ENCODE peak calls at places on chromosomes 12 and 14, in eight cellular contexts. S is NCI-H187; U is bronchial epithelial cell; M is A172; R is stimulated activated CD8-positive, alpha-beta memory T cell treated with anti-CD3 and anti-CD28 coated beads, Interleukin-4, amount 100 ng/mL, for 48 hours; A is NCI-H345; T is hippocampal formation; Z is activated naive CD4-positive, alpha-beta T cell. C is an unnamed sample.

GRCh38 chr12:132718644-132719043 is 8.0 kb downstream of the PGAM5 start:
- DNase-seq in S (no peak), U (no peak), M (no peak), R (no peak), A (no peak), T (no peak), Z (no peak), C (no peak)

GRCh38 chr14:52267501-52268190 is at the start of gene PTGDR:
- DNase-seq in S (no peak), U (no peak), M (no peak), R (peak), A (no peak), T (no peak), Z (no peak), C (no peak)

GRCh38 chr12:109760930-109761630 is 47.5 kb downstream of the FAM222A start:
- DNase-seq in S (no peak), U (no peak), M (no peak), R (no peak), A (no peak), T (no peak), Z (no peak), C (no peak)

GRCh38 chr12:111444706-111445310 is 39.1 kb downstream of the SH2B3 start:
- DNase-seq in S (no peak), U (no peak), M (no peak), R (peak), A (peak), T (peak), Z (peak), C (peak)

GRCh38 chr14:104724981-104725771 is 1.1 kb downstream of the ADSS1 start:
- DNase-seq in S (no peak), U (no peak), M (no peak), R (no peak), A (no peak), T (no peak), Z (no peak), C (no peak)

GRCh38 chr14:73472182-73473114 is 14.1 kb upstream of the NUMB start:
- DNase-seq in S (peak), U (peak), M (peak), R (no peak), A (peak), T (peak), Z (no peak), C (peak)

GRCh38 chr14:26163761-26164160 is 434.1 kb downstream of the NOVA1 start:
- DNase-seq in S (no peak), U (peak), M (no peak), R (no peak), A (peak), T (peak), Z (no peak), C (peak)

GRCh38 chr14:104305511-104306449 is 167.4 kb downstream of the KIF26A start:
- DNase-seq in S (no peak), U (no peak), M (no peak), R (no peak), A (no peak), T (no peak), Z (no peak), C (no peak)

GRCh38 chr14:103630364-103631108 is 1.5 kb downstream of the KLC1 start:
- DNase-seq in S (no peak), U (peak), M (no peak), R (no peak), A (no peak), T (no peak), Z (no peak), C (no peak)

GRCh38 chr12:96500686-96501085 is 11.3 kb downstream of the CFAP54 start:
- DNase-seq in S (no peak), U (no peak), M (peak), R (no peak), A (no peak), T (no peak), Z (no peak), C (no peak)

GRCh38 chr12:96197503-96198272 is 3.5 kb downstream of the ELK3 start:
- DNase-seq in S (no peak), U (peak), M (peak), R (no peak), A (no peak), T (no peak), Z (no peak), C (no peak)

GRCh38 chr12:52205584-52206308 is 13.9 kb upstream of the KRT80 start:
- DNase-seq in S (no peak), U (no peak), M (no peak), R (no peak), A (no peak), T (no peak), Z (no peak), C (no peak)

GRCh38 chr12:14840616-14841015 is 2.7 kb downstream of the ART4 start:
- DNase-seq in S (no peak), U (no peak), M (no peak), R (no peak), A (no peak), T (no peak), Z (no peak), C (peak)

GRCh38 chr12:63206494-63206893 is 55.5 kb upstream of the AVPR1A start:
- DNase-seq in S (no peak), U (no peak), M (no peak), R (no peak), A (no peak), T (no peak), Z (no peak), C (peak)

GRCh38 chr14:105842105-105842504 is 315.7 kb downstream of the TMEM121 start:
- DNase-seq in S (no peak), U (no peak), M (no peak), R (no peak), A (no peak), T (no peak), Z (no peak), C (no peak)

GRCh38 chr12:105820407-105821140 is 318.2 kb downstream of the NUAK1 start:
- DNase-seq in S (no peak), U (peak), M (no peak), R (no peak), A (no peak), T (no peak), Z (no peak), C (no peak)

GRCh38 chr12:57012600-57013465 is 3.5 kb downstream of the TAC3 start:
- DNase-seq in S (no peak), U (no peak), M (no peak), R (no peak), A (no peak), T (no peak), Z (no peak), C (no peak)

GRCh38 chr14:69886843-69887242 is 7.6 kb downstream of the SMOC1 start:
- DNase-seq in S (no peak), U (peak), M (no peak), R (no peak), A (no peak), T (no peak), Z (no peak), C (no peak)

GRCh38 chr12:95072900-95073697 is at the start of gene NR2C1:
- DNase-seq in S (peak), U (peak), M (peak), R (peak), A (peak), T (peak), Z (peak), C (peak)

GRCh38 chr14:79708991-79709390 is 502.3 kb downstream of the DIO2 start:
- DNase-seq in S (no peak), U (peak), M (peak), R (no peak), A (no peak), T (no peak), Z (no peak), C (peak)

GRCh38 chr14:68794130-68794855 is 1.4 kb upstream of the ZFP36L1 start:
- DNase-seq in S (no peak), U (peak), M (peak), R (peak), A (peak), T (peak), Z (peak), C (peak)

GRCh38 chr12:53492188-53492587 is 7.1 kb downstream of the MAP3K12 start:
- DNase-seq in S (no peak), U (no peak), M (no peak), R (no peak), A (peak), T (no peak), Z (no peak), C (no peak)

GRCh38 chr12:23621910-23622309 is 327.6 kb downstream of the SOX5 start:
- DNase-seq in S (no peak), U (no peak), M (no peak), R (no peak), A (no peak), T (no peak), Z (no peak), C (no peak)

GRCh38 chr12:28640519-28640918 is 450.3 kb downstream of the CCDC91 start:
- DNase-seq in S (no peak), U (peak), M (no peak), R (no peak), A (no peak), T (no peak), Z (no peak), C (no peak)

GRCh38 chr12:127485528-127485927 is 781.4 kb upstream of the TMEM132C start:
- DNase-seq in S (no peak), U (peak), M (peak), R (peak), A (no peak), T (no peak), Z (no peak), C (peak)

GRCh38 chr14:104795781-104796681 is 483 bp upstream of the AKT1 start:
- DNase-seq in S (no peak), U (no peak), M (no peak), R (peak), A (no peak), T (no peak), Z (no peak), C (peak)

GRCh38 chr12:27013606-27014084 is 539 bp downstream of the TM7SF3 start:
- DNase-seq in S (peak), U (peak), M (peak), R (peak), A (no peak), T (peak), Z (no peak), C (peak)

GRCh38 chr14:90239139-90239538 is 17.2 kb upstream of the PSMC1 start:
- DNase-seq in S (no peak), U (no peak), M (no peak), R (no peak), A (no peak), T (no peak), Z (no peak), C (no peak)

C was measured in NCI-H510A treated with DMSO at 0.1 percent for 48 hours.